ENCODE peak calls at places on chromosomes 2 and 18, in eight cellular contexts. One of them, this sample, is unnamed.

GRCh38 chr2:206627632-206628031 is 14.7 kb upstream of the FAM237A start:
- DNase-seq in fibroblast of lung: no peak
- DNase-seq in Peyer's patch: no peak
- DNase-seq in fibroblast of mammary gland: no peak
- DNase-seq in IMR-90: no peak
- DNase-seq in body of pancreas: peak; percentile 7
- DNase-seq in cardiac muscle cell: no peak
- DNase-seq in CD8-positive, alpha-beta T cell: no peak
- DNase-seq in this sample: no peak

GRCh38 chr2:199606193-199606780 is 148.5 kb upstream of the SATB2 start:
- DNase-seq in CD8-positive, alpha-beta T cell: no peak
- DNase-seq in cardiac muscle cell: no peak
- DNase-seq in fibroblast of mammary gland: no peak
- DNase-seq in IMR-90: no peak
- DNase-seq in body of pancreas: no peak
- DNase-seq in Peyer's patch: no peak
- DNase-seq in fibroblast of lung: no peak
- DNase-seq in this sample: no peak

GRCh38 chr2:54632733-54633692 is 90.4 kb upstream of the EML6 start:
- DNase-seq in cardiac muscle cell: no peak
- DNase-seq in CD8-positive, alpha-beta T cell: no peak
- DNase-seq in IMR-90: peak; percentile 83
- DNase-seq in fibroblast of mammary gland: peak; percentile 73
- DNase-seq in body of pancreas: no peak
- DNase-seq in Peyer's patch: no peak
- DNase-seq in fibroblast of lung: peak; percentile 74
- DNase-seq in this sample: no peak

GRCh38 chr2:241354668-241355658 is 1.1 kb upstream of the FARP2 start:
- DNase-seq in fibroblast of mammary gland: peak; percentile 79
- DNase-seq in IMR-90: peak; percentile 51
- DNase-seq in body of pancreas: peak; percentile 96
- DNase-seq in Peyer's patch: peak; percentile 94
- DNase-seq in CD8-positive, alpha-beta T cell: peak; percentile 59
- DNase-seq in cardiac muscle cell: peak; percentile 84
- DNase-seq in fibroblast of lung: peak; percentile 70
- DNase-seq in this sample: peak; percentile 78

GRCh38 chr2:237025090-237025865 is 60.4 kb upstream of the COPS8 start:
- DNase-seq in IMR-90: peak; percentile 90
- DNase-seq in cardiac muscle cell: no peak
- DNase-seq in CD8-positive, alpha-beta T cell: no peak
- DNase-seq in fibroblast of mammary gland: peak; percentile 98
- DNase-seq in Peyer's patch: peak; percentile 90
- DNase-seq in body of pancreas: peak; percentile 69
- DNase-seq in fibroblast of lung: peak; percentile 92
- DNase-seq in this sample: no peak

GRCh38 chr2:11698009-11698922 is 28.3 kb upstream of the NTSR2 start:
- DNase-seq in fibroblast of mammary gland: peak; percentile 88
- DNase-seq in cardiac muscle cell: peak; percentile 59
- DNase-seq in CD8-positive, alpha-beta T cell: no peak
- DNase-seq in fibroblast of lung: peak; percentile 73
- DNase-seq in body of pancreas: peak; percentile 60
- DNase-seq in Peyer's patch: peak; percentile 75
- DNase-seq in IMR-90: peak; percentile 81
- DNase-seq in this sample: peak; percentile 43

GRCh38 chr18:40695526-40695925 is 1259.5 kb upstream of the PIK3C3 start:
- DNase-seq in CD8-positive, alpha-beta T cell: no peak
- DNase-seq in fibroblast of mammary gland: no peak
- DNase-seq in cardiac muscle cell: no peak
- DNase-seq in fibroblast of lung: no peak
- DNase-seq in Peyer's patch: no peak
- DNase-seq in IMR-90: no peak
- DNase-seq in body of pancreas: no peak
- DNase-seq in this sample: no peak

GRCh38 chr2:44623622-44624351 is 262.0 kb downstream of the CAMKMT start:
- DNase-seq in cardiac muscle cell: no peak
- DNase-seq in body of pancreas: no peak
- DNase-seq in CD8-positive, alpha-beta T cell: no peak
- DNase-seq in Peyer's patch: no peak
- DNase-seq in fibroblast of mammary gland: no peak
- DNase-seq in IMR-90: no peak
- DNase-seq in fibroblast of lung: no peak
- DNase-seq in this sample: no peak

GRCh38 chr2:77629529-77629928 is 107.4 kb upstream of the LRRTM4 start:
- DNase-seq in cardiac muscle cell: peak; percentile 59
- DNase-seq in body of pancreas: no peak
- DNase-seq in fibroblast of lung: no peak
- DNase-seq in fibroblast of mammary gland: no peak
- DNase-seq in IMR-90: no peak
- DNase-seq in CD8-positive, alpha-beta T cell: no peak
- DNase-seq in Peyer's patch: no peak
- DNase-seq in this sample: no peak

GRCh38 chr2:60560734-60561649 is 7.5 kb upstream of the BCL11A start:
- DNase-seq in fibroblast of lung: no peak
- DNase-seq in IMR-90: no peak
- DNase-seq in cardiac muscle cell: peak; percentile 57
- DNase-seq in body of pancreas: no peak
- DNase-seq in fibroblast of mammary gland: peak; percentile 30
- DNase-seq in CD8-positive, alpha-beta T cell: no peak
- DNase-seq in Peyer's patch: no peak
- DNase-seq in this sample: no peak
- TF ChIP-seq CTCF in fibroblast of lung: peak; percentile 42
- TF ChIP-seq CTCF in IMR-90: peak; percentile 56
- TF ChIP-seq CTCF in cardiac muscle cell: peak; percentile 57
- TF ChIP-seq CTCF in body of pancreas: peak; percentile 77
- TF ChIP-seq CTCF in fibroblast of mammary gland: peak; percentile 50
- TF ChIP-seq CTCF in CD8-positive, alpha-beta T cell: no peak
- TF ChIP-seq CTCF in Peyer's patch: peak; percentile 60
- TF ChIP-seq CTCF in this sample: peak; percentile 57

GRCh38 chr2:31725444-31725843 is 144.7 kb upstream of the SRD5A2 start:
- DNase-seq in Peyer's patch: no peak
- DNase-seq in fibroblast of lung: no peak
- DNase-seq in IMR-90: no peak
- DNase-seq in cardiac muscle cell: no peak
- DNase-seq in fibroblast of mammary gland: no peak
- DNase-seq in CD8-positive, alpha-beta T cell: no peak
- DNase-seq in body of pancreas: no peak
- DNase-seq in this sample: no peak

GRCh38 chr2:31728406-31729064 is 147.8 kb upstream of the SRD5A2 start:
- DNase-seq in cardiac muscle cell: no peak
- DNase-seq in fibroblast of mammary gland: no peak
- DNase-seq in IMR-90: no peak
- DNase-seq in body of pancreas: no peak
- DNase-seq in CD8-positive, alpha-beta T cell: no peak
- DNase-seq in Peyer's patch: no peak
- DNase-seq in fibroblast of lung: no peak
- DNase-seq in this sample: no peak

GRCh38 chr2:31729065-31729439 is 148.3 kb upstream of the SRD5A2 start:
- DNase-seq in Peyer's patch: no peak
- DNase-seq in cardiac muscle cell: no peak
- DNase-seq in body of pancreas: no peak
- DNase-seq in IMR-90: no peak
- DNase-seq in fibroblast of mammary gland: no peak
- DNase-seq in CD8-positive, alpha-beta T cell: no peak
- DNase-seq in fibroblast of lung: no peak
- DNase-seq in this sample: no peak

DNA sequence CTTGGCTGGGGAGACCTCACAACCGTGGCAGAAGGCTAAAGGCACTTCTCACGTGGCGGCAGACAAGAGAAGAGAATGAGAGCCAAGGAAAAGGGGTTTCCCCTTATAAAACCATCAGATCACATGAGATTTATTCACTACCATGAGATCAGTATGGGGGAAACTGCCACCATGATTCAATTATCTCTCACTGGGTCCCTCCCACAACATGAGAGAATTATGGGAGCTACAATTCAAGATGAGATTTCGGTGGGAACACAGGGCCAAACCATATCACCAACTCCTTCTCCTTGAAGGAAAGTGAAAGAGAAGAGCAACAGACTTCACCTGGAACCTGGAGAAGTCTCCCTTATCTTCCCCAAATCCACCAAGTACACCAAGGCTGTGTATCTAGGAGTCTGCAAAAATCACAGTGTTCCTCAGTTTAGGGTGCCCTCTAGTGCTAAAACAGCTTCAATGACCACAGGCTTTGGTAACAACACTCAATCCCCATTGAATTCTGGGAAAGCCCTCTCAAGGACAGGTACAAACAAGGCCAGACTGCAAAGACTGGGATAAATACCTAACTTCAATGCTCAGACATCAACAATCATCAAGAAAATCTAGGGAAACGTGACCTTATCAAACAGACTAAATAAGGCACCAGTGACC is 148.8 kb upstream of the SRD5A2 start:
- DNase-seq in Peyer's patch: no peak
- DNase-seq in body of pancreas: no peak
- DNase-seq in cardiac muscle cell: peak; percentile 2
- DNase-seq in fibroblast of lung: peak; percentile 5
- DNase-seq in IMR-90: peak; percentile 35
- DNase-seq in fibroblast of mammary gland: peak; percentile 40
- DNase-seq in CD8-positive, alpha-beta T cell: no peak
- DNase-seq in this sample: no peak
- TF ChIP-seq CTCF in Peyer's patch: no peak
- TF ChIP-seq CTCF in body of pancreas: peak; percentile 11
- TF ChIP-seq CTCF in cardiac muscle cell: peak; percentile 10
- TF ChIP-seq CTCF in fibroblast of lung: peak; percentile 57
- TF ChIP-seq CTCF in IMR-90: peak; percentile 44
- TF ChIP-seq CTCF in fibroblast of mammary gland: peak; percentile 50
- TF ChIP-seq CTCF in CD8-positive, alpha-beta T cell: no peak
- TF ChIP-seq CTCF in this sample: no peak

GRCh38 chr18:4016391-4017049 is 438.6 kb downstream of the DLGAP1 start:
- DNase-seq in fibroblast of lung: no peak
- DNase-seq in body of pancreas: no peak
- DNase-seq in Peyer's patch: no peak
- DNase-seq in cardiac muscle cell: no peak
- DNase-seq in fibroblast of mammary gland: peak; percentile 21
- DNase-seq in CD8-positive, alpha-beta T cell: no peak
- DNase-seq in IMR-90: no peak
- DNase-seq in this sample: no peak

GRCh38 chr18:4020026-4020425 is 435.1 kb downstream of the DLGAP1 start:
- DNase-seq in Peyer's patch: no peak
- DNase-seq in CD8-positive, alpha-beta T cell: no peak
- DNase-seq in fibroblast of mammary gland: no peak
- DNase-seq in cardiac muscle cell: no peak
- DNase-seq in fibroblast of lung: no peak
- DNase-seq in body of pancreas: no peak
- DNase-seq in IMR-90: no peak
- DNase-seq in this sample: no peak

DNA sequence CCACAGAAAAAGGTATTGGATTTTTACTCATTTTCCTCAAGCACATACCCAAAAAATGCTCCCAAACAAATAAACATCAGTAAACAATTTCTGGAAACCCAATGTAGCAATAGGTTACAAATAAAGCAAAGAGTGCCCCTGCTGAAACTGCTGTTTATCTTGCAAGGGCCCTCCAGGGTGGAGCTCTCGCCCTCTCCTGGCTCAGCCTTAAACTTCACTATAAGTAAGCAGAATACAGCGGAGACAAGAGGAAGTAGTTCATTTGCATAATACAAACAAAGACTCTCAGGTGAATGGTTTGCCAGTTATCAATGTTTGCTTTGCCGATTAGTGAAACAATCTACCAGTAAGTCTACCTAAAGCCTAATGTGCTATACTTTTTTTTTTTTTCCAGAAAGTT is 437.6 kb downstream of the DLGAP1 start:
- DNase-seq in CD8-positive, alpha-beta T cell: no peak
- DNase-seq in cardiac muscle cell: peak; percentile 49
- DNase-seq in IMR-90: peak; percentile 2
- DNase-seq in body of pancreas: no peak
- DNase-seq in Peyer's patch: no peak
- DNase-seq in fibroblast of mammary gland: peak; percentile 24
- DNase-seq in fibroblast of lung: peak; percentile 14
- DNase-seq in this sample: no peak
- TF ChIP-seq CTCF in CD8-positive, alpha-beta T cell: no peak
- TF ChIP-seq CTCF in cardiac muscle cell: no peak
- TF ChIP-seq CTCF in IMR-90: no peak
- TF ChIP-seq CTCF in body of pancreas: no peak
- TF ChIP-seq CTCF in Peyer's patch: no peak
- TF ChIP-seq CTCF in fibroblast of mammary gland: peak; percentile 32
- TF ChIP-seq CTCF in fibroblast of lung: no peak
- TF ChIP-seq CTCF in this sample: no peak

GRCh38 chr18:1510542-1511179 is 606.0 kb downstream of the ADCYAP1 start:
- DNase-seq in IMR-90: no peak
- DNase-seq in fibroblast of lung: no peak
- DNase-seq in Peyer's patch: no peak
- DNase-seq in body of pancreas: no peak
- DNase-seq in fibroblast of mammary gland: no peak
- DNase-seq in CD8-positive, alpha-beta T cell: no peak
- DNase-seq in cardiac muscle cell: no peak
- DNase-seq in this sample: no peak

GRCh38 chr18:1511619-1512311 is 607.1 kb downstream of the ADCYAP1 start:
- DNase-seq in CD8-positive, alpha-beta T cell: no peak
- DNase-seq in fibroblast of lung: no peak
- DNase-seq in Peyer's patch: no peak
- DNase-seq in body of pancreas: no peak
- DNase-seq in IMR-90: no peak
- DNase-seq in cardiac muscle cell: no peak
- DNase-seq in fibroblast of mammary gland: no peak
- DNase-seq in this sample: no peak

GRCh38 chr18:1513519-1513918 is 608.8 kb downstream of the ADCYAP1 start:
- DNase-seq in body of pancreas: no peak
- DNase-seq in Peyer's patch: no peak
- DNase-seq in cardiac muscle cell: no peak
- DNase-seq in CD8-positive, alpha-beta T cell: no peak
- DNase-seq in IMR-90: no peak
- DNase-seq in fibroblast of mammary gland: no peak
- DNase-seq in fibroblast of lung: no peak
- DNase-seq in this sample: no peak
- TF ChIP-seq CTCF in body of pancreas: no peak
- TF ChIP-seq CTCF in Peyer's patch: no peak
- TF ChIP-seq CTCF in cardiac muscle cell: peak; percentile 18
- TF ChIP-seq CTCF in CD8-positive, alpha-beta T cell: no peak
- TF ChIP-seq CTCF in IMR-90: no peak
- TF ChIP-seq CTCF in fibroblast of mammary gland: no peak
- TF ChIP-seq CTCF in fibroblast of lung: no peak
- TF ChIP-seq CTCF in this sample: no peak

DNA sequence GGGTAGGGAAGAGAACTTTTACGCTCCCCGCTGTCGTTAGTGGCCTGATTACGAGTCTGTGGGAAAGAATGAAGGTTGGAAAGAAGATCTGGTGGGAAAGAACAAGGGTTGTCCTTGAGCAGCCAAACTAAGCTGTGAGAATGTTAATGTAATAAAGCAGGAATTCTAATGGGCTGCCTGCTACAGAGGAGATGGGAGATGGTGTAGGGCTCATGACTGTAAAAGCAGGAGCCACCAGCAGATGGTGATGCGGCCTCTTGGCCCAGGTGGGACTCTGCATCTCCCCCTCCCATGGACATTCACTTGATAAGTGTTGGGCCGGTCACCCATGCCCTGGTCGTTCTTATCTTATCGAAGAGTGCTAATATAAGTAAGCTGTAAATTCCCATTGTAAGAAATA is 150.0 kb downstream of the NEDD4L start:
- DNase-seq in CD8-positive, alpha-beta T cell: no peak
- DNase-seq in fibroblast of mammary gland: no peak
- DNase-seq in cardiac muscle cell: peak; percentile 57
- DNase-seq in IMR-90: no peak
- DNase-seq in fibroblast of lung: no peak
- DNase-seq in body of pancreas: peak; percentile 56
- DNase-seq in Peyer's patch: no peak
- DNase-seq in this sample: peak; percentile 48
- TF ChIP-seq CTCF in CD8-positive, alpha-beta T cell: no peak
- TF ChIP-seq CTCF in fibroblast of mammary gland: peak; percentile 23
- TF ChIP-seq CTCF in cardiac muscle cell: peak; percentile 31
- TF ChIP-seq CTCF in IMR-90: peak; percentile 30
- TF ChIP-seq CTCF in fibroblast of lung: no peak
- TF ChIP-seq CTCF in body of pancreas: peak; percentile 53
- TF ChIP-seq CTCF in Peyer's patch: peak; percentile 43
- TF ChIP-seq CTCF in this sample: peak; percentile 18

This sample was measured in glutamatergic neuron.